ENCODE peak calls at places on chromosome 5, in seven cellular contexts. M is lung microvascular endothelial cell; K is non-pigmented ciliary epithelial cell; L is heart right ventricle; R is stimulated activated CD8-positive, alpha-beta memory T cell treated with anti-CD3 and anti-CD28 coated beads, Interleukin-4, amount 100 ng/mL, for 48 hours; N is mesenchymal stem cell; A is activated effector memory CD4-positive, alpha-beta T cell treated with Interleukin-2 at 50 U/mL for 16 hours. J is an unnamed sample.

GRCh38 chr5:91378683-91379601 is 4.2 kb downstream of the ARRDC3 start:
- DNase-seq in M (no peak), K (no peak), L (no peak), R (no peak), N (no peak), A (no peak), J (no peak)

GRCh38 chr5:75566710-75567309 is 44.4 kb upstream of the ANKDD1B start:
- DNase-seq in M (peak), K (peak), L (no peak), R (peak), N (peak), A (no peak), J (peak)

GRCh38 chr5:158970569-158971014 is 129.1 kb downstream of the EBF1 start:
- DNase-seq in M (no peak), K (no peak), L (no peak), R (no peak), N (no peak), A (no peak), J (no peak)

GRCh38 chr5:122077451-122078115 is 476 bp downstream of the LOX start:
- DNase-seq in M (peak), K (no peak), L (peak), R (peak), N (no peak), A (no peak), J (peak)

GRCh38 chr5:119358901-119359603 is 3.2 kb downstream of the TNFAIP8 start:
- DNase-seq in M (no peak), K (no peak), L (no peak), R (no peak), N (no peak), A (no peak), J (no peak)

GRCh38 chr5:11494340-11494739 is 409.9 kb downstream of the CTNND2 start:
- DNase-seq in M (no peak), K (no peak), L (no peak), R (no peak), N (peak), A (no peak), J (no peak)

GRCh38 chr5:131282235-131282634 is 18.4 kb downstream of the CDC42SE2 start:
- DNase-seq in M (no peak), K (no peak), L (no peak), R (no peak), N (no peak), A (no peak), J (no peak)

GRCh38 chr5:112165897-112166737 is 253.0 kb downstream of the EPB41L4A start:
- DNase-seq in M (no peak), K (no peak), L (no peak), R (no peak), N (no peak), A (no peak), J (no peak)

GRCh38 chr5:181203093-181203711 is 1.8 kb downstream of the TRIM7 start:
- DNase-seq in M (peak), K (no peak), L (no peak), R (no peak), N (peak), A (no peak), J (no peak)

GRCh38 chr5:135834639-135835529 is at the start of gene SLC25A48:
- DNase-seq in M (no peak), K (no peak), L (peak), R (peak), N (no peak), A (no peak), J (peak)

GRCh38 chr5:30605693-30606268 is 587.7 kb upstream of the CDH6 start:
- DNase-seq in M (no peak), K (no peak), L (no peak), R (no peak), N (no peak), A (no peak), J (no peak)

GRCh38 chr5:14491505-14491904 is 90.1 kb upstream of the OTULINL start:
- DNase-seq in M (no peak), K (peak), L (no peak), R (no peak), N (peak), A (no peak), J (no peak)

GRCh38 chr5:180142008-180142803 is 66.8 kb downstream of the RASGEF1C start:
- DNase-seq in M (no peak), K (no peak), L (no peak), R (no peak), N (no peak), A (no peak), J (no peak)

GRCh38 chr5:400282-401215 is 42.4 kb upstream of the EXOC3 start:
- DNase-seq in M (peak), K (no peak), L (no peak), R (peak), N (peak), A (no peak), J (no peak)

GRCh38 chr5:92930057-92930456 is 651.0 kb downstream of the NR2F1-AS1 start:
- DNase-seq in M (no peak), K (no peak), L (no peak), R (no peak), N (no peak), A (no peak), J (no peak)

GRCh38 chr5:66074891-66075290 is 69.2 kb upstream of the SREK1 start:
- DNase-seq in M (no peak), K (no peak), L (no peak), R (no peak), N (no peak), A (no peak), J (no peak)

GRCh38 chr5:75363726-75364495 is 26.9 kb downstream of the HMGCR start:
- DNase-seq in M (peak), K (no peak), L (peak), R (no peak), N (peak), A (no peak), J (no peak)

GRCh38 chr5:147339313-147339712 is 104.5 kb downstream of the STK32A start:
- DNase-seq in M (no peak), K (no peak), L (no peak), R (no peak), N (no peak), A (no peak), J (no peak)

GRCh38 chr5:91058575-91058974 is 324.5 kb downstream of the ARRDC3 start:
- DNase-seq in M (no peak), K (no peak), L (no peak), R (no peak), N (no peak), A (no peak), J (peak)

GRCh38 chr5:75461679-75462078 is 49.8 kb downstream of the CERT1 start:
- DNase-seq in M (peak), K (no peak), L (no peak), R (no peak), N (peak), A (no peak), J (no peak)

GRCh38 chr5:159619826-159620225 is 289.5 kb upstream of the IL12B start:
- DNase-seq in M (no peak), K (no peak), L (no peak), R (no peak), N (no peak), A (no peak), J (no peak)

GRCh38 chr5:38905516-38905915 is 59.7 kb downstream of the OSMR start:
- DNase-seq in M (no peak), K (no peak), L (no peak), R (no peak), N (no peak), A (no peak), J (no peak)

GRCh38 chr5:72788851-72789505 is 27.5 kb upstream of the TNPO1 start:
- DNase-seq in M (peak), K (no peak), L (no peak), R (no peak), N (no peak), A (no peak), J (no peak)

GRCh38 chr5:96572864-96573512 is 89.2 kb upstream of the CAST start:
- DNase-seq in M (no peak), K (peak), L (no peak), R (no peak), N (peak), A (no peak), J (no peak)

GRCh38 chr5:35644543-35644942 is 26.9 kb downstream of the SPEF2 start:
- DNase-seq in M (no peak), K (no peak), L (no peak), R (no peak), N (no peak), A (no peak), J (no peak)

GRCh38 chr5:109645591-109646236 is 44.0 kb upstream of the MAN2A1 start:
- DNase-seq in M (no peak), K (no peak), L (no peak), R (no peak), N (no peak), A (no peak), J (no peak)

GRCh38 chr5:128349044-128349629 is 188.9 kb downstream of the FBN2 start:
- DNase-seq in M (peak), K (no peak), L (no peak), R (no peak), N (peak), A (no peak), J (no peak)

GRCh38 chr5:54307583-54307982 is 2.8 kb downstream of the ARL15 start:
- DNase-seq in M (peak), K (no peak), L (no peak), R (no peak), N (no peak), A (no peak), J (no peak)

GRCh38 chr5:137022043-137022442 is 477.1 kb downstream of the SPOCK1 start:
- DNase-seq in M (no peak), K (no peak), L (peak), R (no peak), N (no peak), A (no peak), J (peak)

J was measured in adrenal gland.